ENCODE peak calls at places on chromosome 17, in ten cellular contexts. H, T, I, M, O, U, K, Z, Q and N are unnamed samples.

GRCh38 chr17:47978324-47978723 is 7.4 kb downstream of the CDK5RAP3 start:
- DNase-seq in H (peak), T (peak), I (peak), M (peak), O (peak), U (peak), K (peak), Z (peak), Q (peak), N (peak)

GRCh38 chr17:13576661-13577526 is 24.8 kb downstream of the HS3ST3A1 start:
- DNase-seq in H (no peak), T (no peak), I (no peak), M (no peak), O (no peak), U (no peak), K (no peak), Z (no peak), Q (no peak), N (no peak)

GRCh38 chr17:69637399-69638165 is 223.1 kb downstream of the MAP2K6 start:
- DNase-seq in H (no peak), T (peak), I (no peak), M (no peak), O (no peak), U (no peak), K (no peak), Z (peak), Q (peak), N (no peak)

GRCh38 chr17:62986549-62986948 is 20.5 kb downstream of the TANC2 start:
- DNase-seq in H (no peak), T (no peak), I (no peak), M (no peak), O (no peak), U (no peak), K (no peak), Z (no peak), Q (peak), N (no peak)

GRCh38 chr17:49738456-49739163 is 25.3 kb downstream of the FAM117A start:
- DNase-seq in H (no peak), T (no peak), I (no peak), M (no peak), O (no peak), U (no peak), K (no peak), Z (no peak), Q (no peak), N (no peak)

GRCh38 chr17:55620023-55620422 is 102.6 kb downstream of the TMEM100 start:
- DNase-seq in H (no peak), T (no peak), I (no peak), M (no peak), O (no peak), U (no peak), K (no peak), Z (no peak), Q (no peak), N (no peak)

GRCh38 chr17:74177018-74177450 is 26.4 kb upstream of the RPL38 start:
- DNase-seq in H (no peak), T (peak), I (no peak), M (no peak), O (no peak), U (no peak), K (no peak), Z (no peak), Q (peak), N (no peak)

GRCh38 chr17:48351916-48352332 is 78.1 kb downstream of the SKAP1 start:
- DNase-seq in H (peak), T (peak), I (no peak), M (no peak), O (peak), U (no peak), K (no peak), Z (peak), Q (peak), N (no peak)

GRCh38 chr17:81050645-81051625 is 16.0 kb downstream of the BAIAP2 start:
- DNase-seq in H (no peak), T (no peak), I (no peak), M (no peak), O (no peak), U (no peak), K (no peak), Z (no peak), Q (no peak), N (no peak)

GRCh38 chr17:39183766-39184165 is 13.7 kb downstream of the CACNB1 start:
- DNase-seq in H (no peak), T (no peak), I (peak), M (no peak), O (no peak), U (no peak), K (no peak), Z (no peak), Q (no peak), N (no peak)

GRCh38 chr17:21282231-21282630 is 2.3 kb upstream of the MAP2K3 start:
- DNase-seq in H (peak), T (peak), I (no peak), M (no peak), O (no peak), U (no peak), K (no peak), Z (peak), Q (peak), N (no peak)

GRCh38 chr17:48730240-48730550 is 1.6 kb upstream of the HOXB13 start:
- DNase-seq in H (no peak), T (no peak), I (no peak), M (no peak), O (no peak), U (no peak), K (no peak), Z (no peak), Q (no peak), N (no peak)

GRCh38 chr17:19706791-19707727 is 9.3 kb downstream of the SLC47A2 start:
- DNase-seq in H (no peak), T (no peak), I (peak), M (no peak), O (peak), U (no peak), K (no peak), Z (no peak), Q (no peak), N (no peak)

GRCh38 chr17:309361-309888 is 43.2 kb downstream of the RPH3AL start:
- DNase-seq in H (no peak), T (no peak), I (peak), M (no peak), O (peak), U (no peak), K (no peak), Z (no peak), Q (peak), N (no peak)

GRCh38 chr17:48854774-48855476 is 24.1 kb downstream of the CALCOCO2 start:
- DNase-seq in H (no peak), T (no peak), I (no peak), M (no peak), O (no peak), U (no peak), K (no peak), Z (no peak), Q (no peak), N (no peak)

GRCh38 chr17:73718912-73719311 is 74.7 kb upstream of the SDK2 start:
- DNase-seq in H (no peak), T (no peak), I (no peak), M (no peak), O (peak), U (no peak), K (no peak), Z (no peak), Q (no peak), N (peak)

GRCh38 chr17:50550661-50551432 is 3.9 kb downstream of the SPATA20 start:
- DNase-seq in H (peak), T (peak), I (peak), M (peak), O (peak), U (no peak), K (peak), Z (peak), Q (peak), N (peak)

GRCh38 chr17:80455328-80455710 is 21.1 kb downstream of the NPTX1 start:
- DNase-seq in H (peak), T (peak), I (peak), M (peak), O (peak), U (no peak), K (no peak), Z (no peak), Q (peak), N (no peak)

GRCh38 chr17:69417545-69418483 is 3.3 kb downstream of the MAP2K6 start:
- DNase-seq in H (no peak), T (no peak), I (no peak), M (no peak), O (no peak), U (no peak), K (no peak), Z (no peak), Q (peak), N (no peak)

GRCh38 chr17:29659155-29659554 is 36.4 kb upstream of the CORO6 start:
- DNase-seq in H (no peak), T (no peak), I (no peak), M (no peak), O (no peak), U (no peak), K (no peak), Z (no peak), Q (peak), N (no peak)

GRCh38 chr17:81831957-81832607 is 1.0 kb downstream of the MCRIP1 start:
- DNase-seq in H (no peak), T (peak), I (peak), M (no peak), O (no peak), U (peak), K (no peak), Z (no peak), Q (peak), N (no peak)

GRCh38 chr17:18018411-18018921 is 20.5 kb downstream of the ATPAF2 start:
- DNase-seq in H (no peak), T (no peak), I (no peak), M (no peak), O (no peak), U (no peak), K (no peak), Z (no peak), Q (no peak), N (no peak)

GRCh38 chr17:76969598-76970172 is 101.5 kb downstream of the MGAT5B start:
- DNase-seq in H (peak), T (no peak), I (peak), M (no peak), O (peak), U (no peak), K (no peak), Z (no peak), Q (peak), N (no peak)

GRCh38 chr17:75502072-75502745 is 13.1 kb downstream of the CASKIN2 start:
- DNase-seq in H (no peak), T (no peak), I (no peak), M (peak), O (no peak), U (no peak), K (no peak), Z (no peak), Q (no peak), N (no peak)

GRCh38 chr17:48024149-48025039 is 13.2 kb downstream of the COPZ2 start:
- DNase-seq in H (peak), T (no peak), I (peak), M (peak), O (peak), U (peak), K (peak), Z (no peak), Q (peak), N (peak)

GRCh38 chr17:49508061-49508865 is 13.2 kb downstream of the NGFR start:
- DNase-seq in H (peak), T (no peak), I (no peak), M (no peak), O (no peak), U (no peak), K (no peak), Z (no peak), Q (no peak), N (no peak)

GRCh38 chr17:45020354-45021138 is 30.9 kb downstream of the DCAKD start:
- DNase-seq in H (no peak), T (peak), I (peak), M (no peak), O (no peak), U (no peak), K (peak), Z (no peak), Q (peak), N (peak)

GRCh38 chr17:17313350-17313991 is 10.3 kb downstream of the NT5M start:
- DNase-seq in H (peak), T (no peak), I (peak), M (peak), O (peak), U (peak), K (peak), Z (no peak), Q (no peak), N (no peak)

GRCh38 chr17:33284022-33284421 is 9.1 kb downstream of the ASIC2 start:
- DNase-seq in H (peak), T (peak), I (no peak), M (no peak), O (no peak), U (no peak), K (no peak), Z (peak), Q (peak), N (no peak)

GRCh38 chr17:9897569-9897968 is 7.5 kb downstream of the RCVRN start:
- DNase-seq in H (no peak), T (no peak), I (peak), M (no peak), O (no peak), U (no peak), K (no peak), Z (no peak), Q (no peak), N (no peak)

GRCh38 chr17:80222376-80223141 is 2.3 kb downstream of the SLC26A11 start:
- DNase-seq in H (no peak), T (no peak), I (no peak), M (no peak), O (no peak), U (no peak), K (no peak), Z (no peak), Q (no peak), N (no peak)

GRCh38 chr17:76036497-76037380 is 9.6 kb upstream of the EVPL start:
- DNase-seq in H (no peak), T (peak), I (no peak), M (no peak), O (no peak), U (no peak), K (no peak), Z (no peak), Q (no peak), N (no peak)

DNA sequence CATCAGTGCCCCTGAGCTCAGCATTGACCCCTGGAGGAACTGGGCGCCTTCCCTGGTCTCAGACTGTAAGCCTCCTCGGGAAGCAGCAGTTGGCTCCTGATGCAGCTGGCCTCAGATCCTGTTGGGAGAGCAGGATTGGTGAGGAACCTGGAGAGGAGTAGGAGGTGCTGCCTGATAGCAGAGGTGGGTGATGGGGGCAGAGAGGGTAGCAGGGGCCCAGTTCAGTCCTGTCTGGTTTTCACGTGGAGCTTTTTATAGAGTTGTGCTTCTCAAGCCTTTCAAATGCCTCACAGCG is 23.8 kb upstream of the ZNF750 start:
- DNase-seq in H (no peak), T (no peak), I (peak), M (no peak), O (peak), U (no peak), K (no peak), Z (no peak), Q (no peak), N (no peak)
- H3K27ac ChIP-seq in H (no peak), T (no peak), I (peak), M (no peak), O (peak), U (peak), K (no peak), Z (peak), Q (no peak), N (no peak)

GRCh38 chr17:2986925-2987324 is 76.5 kb downstream of the OR1D5 start:
- DNase-seq in H (no peak), T (no peak), I (no peak), M (no peak), O (no peak), U (no peak), K (no peak), Z (no peak), Q (no peak), N (no peak)

GRCh38 chr17:2980904-2981246 is 82.5 kb downstream of the OR1D5 start:
- DNase-seq in H (no peak), T (no peak), I (no peak), M (no peak), O (no peak), U (no peak), K (no peak), Z (no peak), Q (no peak), N (no peak)

GRCh38 chr17:2980211-2980903 is 83.0 kb downstream of the OR1D5 start:
- DNase-seq in H (no peak), T (no peak), I (no peak), M (no peak), O (no peak), U (no peak), K (no peak), Z (no peak), Q (no peak), N (no peak)

GRCh38 chr17:2981325-2981724 is 82.1 kb downstream of the OR1D5 start:
- DNase-seq in H (no peak), T (no peak), I (no peak), M (no peak), O (no peak), U (no peak), K (no peak), Z (no peak), Q (no peak), N (no peak)

DNA sequence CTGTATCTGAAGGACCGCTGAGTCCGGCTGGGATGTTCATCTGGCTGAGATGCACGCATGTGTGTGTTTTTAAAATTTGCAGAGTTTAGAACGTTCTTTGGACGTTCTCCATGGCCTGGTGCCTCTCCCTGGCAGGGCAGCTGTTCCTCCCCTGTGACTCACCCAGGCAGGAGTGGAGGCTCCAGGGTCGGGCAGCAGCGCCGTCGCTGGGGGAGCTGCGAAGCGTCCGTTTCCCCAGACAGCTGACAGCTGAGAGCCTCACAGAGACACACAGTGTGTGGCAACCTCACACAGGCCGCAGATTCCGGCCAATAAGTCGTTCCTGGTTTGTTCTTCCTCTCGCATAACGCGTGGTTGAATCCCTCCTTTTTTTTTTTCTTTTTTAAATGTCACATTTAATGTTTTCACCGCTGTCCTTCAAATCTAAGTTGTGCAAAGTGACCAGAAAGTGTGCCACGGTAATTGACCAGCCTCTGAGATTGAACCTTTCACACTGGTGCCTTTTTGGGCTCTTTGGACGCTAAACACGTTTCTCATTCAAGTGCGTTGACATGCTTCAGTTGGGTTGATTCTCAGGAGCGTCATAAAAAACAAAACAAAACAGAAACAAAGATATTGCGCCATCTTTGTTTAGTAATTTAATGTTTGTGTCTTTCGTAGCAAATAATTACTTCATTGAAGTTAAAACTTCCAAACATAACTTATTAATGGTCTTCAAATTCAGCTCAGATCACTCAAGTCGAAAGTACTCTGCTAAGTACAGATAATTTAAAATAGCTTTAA is 80.4 kb downstream of the OR1D5 start:
- DNase-seq in H (peak), T (peak), I (no peak), M (peak), O (no peak), U (no peak), K (peak), Z (peak), Q (peak), N (peak)
- TF ChIP-seq CTCF in H (peak), T (peak), I (no peak), M (peak), O (peak), U (no peak), K (peak), Z (peak), Q (peak), N (no peak)

GRCh38 chr17:7797976-7798375 is 36.0 kb upstream of the KDM6B start:
- DNase-seq in H (no peak), T (no peak), I (no peak), M (no peak), O (no peak), U (no peak), K (no peak), Z (no peak), Q (no peak), N (no peak)

GRCh38 chr17:7801582-7801981 is 32.4 kb upstream of the KDM6B start:
- DNase-seq in H (no peak), T (no peak), I (no peak), M (no peak), O (no peak), U (no peak), K (no peak), Z (no peak), Q (no peak), N (no peak)

GRCh38 chr17:7794063-7794663 is 39.9 kb upstream of the KDM6B start:
- DNase-seq in H (no peak), T (no peak), I (no peak), M (no peak), O (no peak), U (no peak), K (no peak), Z (no peak), Q (no peak), N (no peak)

GRCh38 chr17:7803981-7804380 is 30.0 kb upstream of the KDM6B start:
- DNase-seq in H (no peak), T (no peak), I (no peak), M (no peak), O (no peak), U (no peak), K (no peak), Z (no peak), Q (no peak), N (no peak)

DNA sequence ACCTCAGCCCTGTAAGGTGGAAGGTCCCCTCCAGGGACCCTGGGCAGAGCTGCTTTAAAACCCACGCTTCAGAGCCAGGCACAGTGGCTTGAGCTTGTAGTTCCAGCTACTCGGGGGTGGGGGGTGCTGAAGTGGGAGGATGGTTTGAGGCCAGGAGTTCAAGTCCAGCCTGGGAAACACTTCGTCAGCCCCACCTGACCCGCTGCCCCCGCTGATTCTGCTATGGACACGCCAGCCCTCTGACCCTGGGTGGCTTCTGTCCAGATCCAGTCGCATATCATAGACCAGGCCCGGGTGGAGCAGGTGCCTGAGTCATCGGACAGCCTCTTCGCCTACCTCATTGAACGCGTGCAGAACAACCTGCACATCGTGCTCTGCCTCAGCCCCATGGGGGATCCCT is 35.2 kb upstream of the KDM6B start:
- DNase-seq in H (no peak), T (no peak), I (no peak), M (no peak), O (no peak), U (no peak), K (no peak), Z (no peak), Q (no peak), N (no peak)
- H3K27ac ChIP-seq in H (no peak), T (no peak), I (no peak), M (no peak), O (no peak), U (no peak), K (no peak), Z (no peak), Q (no peak), N (no peak)

GRCh38 chr17:78208486-78208885 is 5.6 kb upstream of the BIRC5 start:
- DNase-seq in H (no peak), T (no peak), I (no peak), M (no peak), O (no peak), U (no peak), K (no peak), Z (no peak), Q (no peak), N (no peak)

GRCh38 chr17:78205124-78205775 is 8.8 kb upstream of the BIRC5 start:
- DNase-seq in H (no peak), T (no peak), I (no peak), M (no peak), O (no peak), U (no peak), K (no peak), Z (no peak), Q (no peak), N (no peak)

GRCh38 chr17:78204387-78205123 is 9.5 kb upstream of the BIRC5 start:
- DNase-seq in H (no peak), T (no peak), I (no peak), M (no peak), O (no peak), U (no peak), K (no peak), Z (no peak), Q (no peak), N (no peak)

GRCh38 chr17:78202666-78203065 is 11.4 kb upstream of the BIRC5 start:
- DNase-seq in H (no peak), T (no peak), I (no peak), M (no peak), O (no peak), U (no peak), K (no peak), Z (no peak), Q (no peak), N (no peak)

DNA sequence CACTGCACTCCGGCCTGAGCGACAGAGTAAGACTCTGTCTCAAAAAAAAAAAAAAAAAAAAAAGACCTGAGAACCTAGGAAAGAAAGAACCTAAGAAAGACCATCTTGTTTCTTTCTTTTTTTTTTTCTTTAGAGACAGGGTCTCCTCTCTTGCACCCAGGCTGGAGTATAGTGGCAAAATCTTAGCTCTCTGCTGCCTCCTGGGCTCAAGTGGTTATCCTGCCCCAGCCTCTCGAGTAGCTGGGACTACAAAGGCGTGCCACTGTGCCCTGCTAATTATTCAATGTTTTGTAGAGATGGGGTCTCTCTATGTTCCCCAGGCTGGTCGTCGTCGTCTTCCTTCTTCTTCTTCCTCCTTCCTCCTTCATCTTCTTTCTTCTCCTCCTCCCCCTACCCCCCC is 7.8 kb upstream of the BIRC5 start:
- DNase-seq in H (no peak), T (no peak), I (no peak), M (no peak), O (no peak), U (no peak), K (no peak), Z (no peak), Q (no peak), N (no peak)
- TF ChIP-seq CTCF in H (no peak), T (no peak), I (peak), M (no peak), O (peak), U (no peak), K (no peak), Z (no peak), Q (no peak), N (no peak)